ENCODE peak calls at places on chromosomes 2 and 18, in five cellular contexts. O is cardiac muscle cell, X is neural crest cell, D is colonic mucosa, Q is Calu3. F is an unnamed sample.

GRCh38 chr2:166115589-166115988 is 12.2 kb downstream of the SCN1A start:
- DNase-seq in O (no peak), X (no peak), D (no peak), Q (no peak), F (no peak)

GRCh38 chr2:85949280-85949679 is 60.5 kb upstream of the ST3GAL5 start:
- DNase-seq in O (peak), X (no peak), D (no peak), Q (peak), F (no peak)

GRCh38 chr2:208015475-208015874 is 9.9 kb downstream of the PLEKHM3 start:
- DNase-seq in O (no peak), X (no peak), D (no peak), Q (no peak), F (no peak)

GRCh38 chr2:97764559-97765263 is 51.3 kb downstream of the ZAP70 start:
- DNase-seq in O (no peak), X (no peak), D (no peak), Q (no peak), F (no peak)

GRCh38 chr2:20641123-20641985 is 9.5 kb downstream of the HS1BP3 start:
- DNase-seq in O (no peak), X (no peak), D (no peak), Q (no peak), F (no peak)

GRCh38 chr18:44781890-44782289 is 101.2 kb downstream of the SETBP1 start:
- DNase-seq in O (peak), X (no peak), D (no peak), Q (no peak), F (no peak)

GRCh38 chr2:24359701-24360049 is 661 bp downstream of the ITSN2 start:
- DNase-seq in O (no peak), X (no peak), D (peak), Q (peak), F (peak)

GRCh38 chr2:43055086-43055912 is 171.1 kb downstream of the ZFP36L2 start:
- DNase-seq in O (no peak), X (no peak), D (no peak), Q (no peak), F (no peak)

GRCh38 chr2:156486175-156486574 is 50.0 kb downstream of the GPD2 start:
- DNase-seq in O (no peak), X (no peak), D (no peak), Q (no peak), F (no peak)

GRCh38 chr2:198483046-198483445 is 678.7 kb downstream of the PLCL1 start:
- DNase-seq in O (no peak), X (no peak), D (no peak), Q (no peak), F (no peak)

GRCh38 chr2:125730921-125731320 is 925.0 kb upstream of the GYPC start:
- DNase-seq in O (no peak), X (no peak), D (no peak), Q (no peak), F (no peak)

GRCh38 chr2:162926501-162926900 is 87.9 kb upstream of the KCNH7 start:
- DNase-seq in O (no peak), X (no peak), D (no peak), Q (peak), F (no peak)

GRCh38 chr18:26429535-26429934 is 118.8 kb downstream of the KCTD1 start:
- DNase-seq in O (peak), X (no peak), D (no peak), Q (peak), F (no peak)

GRCh38 chr18:54909538-54909937 is 49.7 kb downstream of the CCDC68 start:
- DNase-seq in O (no peak), X (no peak), D (no peak), Q (no peak), F (no peak)

GRCh38 chr2:68594674-68595492 is 48.5 kb upstream of the PROKR1 start:
- DNase-seq in O (peak), X (peak), D (peak), Q (peak), F (peak)

GRCh38 chr2:12176621-12177020 is 430.2 kb downstream of the LPIN1 start:
- DNase-seq in O (no peak), X (no peak), D (no peak), Q (no peak), F (no peak)

GRCh38 chr2:12173271-12173942 is 427.0 kb downstream of the LPIN1 start:
- DNase-seq in O (no peak), X (no peak), D (no peak), Q (no peak), F (no peak)

GRCh38 chr2:12175323-12175722 is 428.9 kb downstream of the LPIN1 start:
- DNase-seq in O (no peak), X (no peak), D (no peak), Q (no peak), F (no peak)

GRCh38 chr2:12177052-12177994 is 430.9 kb downstream of the LPIN1 start:
- DNase-seq in O (no peak), X (no peak), D (peak), Q (peak), F (peak)

GRCh38 chr2:12173943-12174340 is 427.5 kb downstream of the LPIN1 start:
- DNase-seq in O (no peak), X (no peak), D (no peak), Q (no peak), F (no peak)
- TF ChIP-seq CTCF in O (no peak), X (no peak), D (no peak), Q (no peak), F (no peak)

DNA sequence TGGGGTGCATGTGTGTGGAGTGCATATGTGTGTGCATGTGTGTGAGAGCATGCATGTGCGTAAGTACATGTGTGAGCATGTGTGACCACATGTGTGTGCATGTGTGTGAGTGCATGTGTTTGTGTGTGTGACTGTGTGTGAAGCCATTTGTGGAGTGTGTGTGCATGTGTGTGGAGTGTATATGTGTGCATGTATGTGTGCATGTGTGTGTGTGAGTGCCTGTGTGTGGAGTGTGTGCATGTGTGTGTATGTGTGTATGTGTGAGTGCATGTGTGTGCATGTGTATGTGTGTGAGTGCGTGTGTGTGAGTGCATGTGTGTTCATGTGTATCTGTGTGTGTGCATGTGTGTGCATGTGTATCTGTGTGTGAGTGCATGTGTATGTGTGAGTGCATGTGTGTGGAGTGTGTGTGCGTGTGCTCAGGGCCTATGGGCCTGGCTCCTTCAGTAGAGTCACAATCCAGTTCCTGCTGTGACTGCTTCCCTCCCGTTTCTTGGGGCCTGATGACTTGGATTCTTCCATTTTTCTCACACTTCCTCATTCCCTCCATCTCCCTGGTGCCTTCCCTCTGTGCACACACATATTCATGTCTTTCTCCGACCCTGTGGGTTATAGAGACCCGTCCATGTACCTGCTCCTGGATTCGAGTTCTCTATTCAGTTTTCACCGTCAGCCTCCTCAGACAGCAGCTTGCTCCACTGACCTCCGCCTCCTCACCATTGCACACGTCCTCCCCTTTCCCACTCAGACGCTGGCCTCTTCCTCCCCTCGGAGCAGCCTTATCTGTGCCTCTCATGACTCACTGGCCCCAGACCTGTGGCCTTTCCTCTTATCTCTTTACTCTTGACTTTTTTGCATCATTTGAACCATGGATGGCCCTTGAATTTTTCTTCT is 25.2 kb downstream of the TOGARAM2 start:
- DNase-seq in O (no peak), X (no peak), D (no peak), Q (no peak), F (no peak)
- TF ChIP-seq CTCF in O (no peak), X (no peak), D (no peak), Q (no peak), F (no peak)

DNA sequence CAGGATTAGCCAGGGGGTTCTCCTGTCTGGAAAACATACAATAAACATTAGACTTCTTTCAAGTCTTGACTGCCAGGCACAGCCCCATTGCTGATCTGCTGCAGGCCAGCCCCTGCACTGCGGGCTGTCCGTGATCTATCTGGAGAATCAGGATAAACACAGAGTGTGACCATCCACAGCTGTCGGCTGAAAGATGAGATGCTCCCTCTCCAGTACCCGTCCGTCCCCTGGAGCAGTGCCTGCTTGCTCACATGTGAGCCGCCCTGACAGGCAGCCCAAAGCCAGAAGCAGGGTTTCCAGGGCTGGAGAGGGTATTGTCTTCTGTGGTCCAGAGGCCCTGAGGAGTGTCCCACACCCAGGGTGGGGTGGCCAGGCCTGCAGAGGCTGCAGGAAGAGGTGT is 46.1 kb upstream of the FOSL2 start:
- DNase-seq in O (no peak), X (no peak), D (peak), Q (no peak), F (no peak)
- TF ChIP-seq CTCF in O (no peak), X (no peak), D (no peak), Q (no peak), F (no peak)

GRCh38 chr18:36662000-36662399 is 166.8 kb downstream of the TPGS2 start:
- DNase-seq in O (no peak), X (no peak), D (no peak), Q (peak), F (no peak)
- TF ChIP-seq CTCF in O (peak), X (peak), D (no peak), Q (no peak), F (no peak)

GRCh38 chr18:22098563-22098989 is 70.8 kb upstream of the GATA6 start:
- DNase-seq in O (no peak), X (no peak), D (no peak), Q (no peak), F (no peak)

GRCh38 chr18:22093731-22094374 is 75.5 kb upstream of the GATA6 start:
- DNase-seq in O (no peak), X (no peak), D (no peak), Q (no peak), F (no peak)

GRCh38 chr18:22088976-22089375 is 80.4 kb upstream of the GATA6 start:
- DNase-seq in O (peak), X (no peak), D (no peak), Q (no peak), F (no peak)

GRCh38 chr18:22091341-22091740 is 78.0 kb upstream of the GATA6 start:
- DNase-seq in O (no peak), X (no peak), D (no peak), Q (no peak), F (no peak)

DNA sequence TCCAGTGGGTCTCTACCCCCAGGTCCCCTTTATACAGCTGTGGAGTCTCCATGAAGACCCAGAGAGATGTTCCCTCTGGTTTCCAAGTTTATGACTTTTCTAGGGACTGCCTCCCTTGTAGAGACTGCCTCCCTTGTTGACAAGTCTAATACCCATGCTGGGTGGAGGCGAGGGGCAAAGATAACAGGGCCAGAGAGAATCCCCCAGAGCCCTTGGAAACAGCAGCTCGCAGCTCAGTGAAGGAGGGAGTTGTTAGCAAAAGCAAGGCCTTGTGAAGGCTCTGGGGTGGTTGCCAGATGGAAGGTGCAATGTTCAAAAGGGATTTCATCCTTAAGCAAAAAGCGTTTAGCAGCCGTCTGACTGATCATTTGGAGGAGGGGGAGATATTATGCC is 75.0 kb upstream of the GATA6 start:
- DNase-seq in O (no peak), X (no peak), D (no peak), Q (no peak), F (no peak)
- TF ChIP-seq CTCF in O (no peak), X (no peak), D (no peak), Q (no peak), F (no peak)

GRCh38 chr2:202238234-202239197 is at the start of gene SUMO1:
- DNase-seq in O (peak), X (peak), D (peak), Q (peak), F (peak)

DNA sequence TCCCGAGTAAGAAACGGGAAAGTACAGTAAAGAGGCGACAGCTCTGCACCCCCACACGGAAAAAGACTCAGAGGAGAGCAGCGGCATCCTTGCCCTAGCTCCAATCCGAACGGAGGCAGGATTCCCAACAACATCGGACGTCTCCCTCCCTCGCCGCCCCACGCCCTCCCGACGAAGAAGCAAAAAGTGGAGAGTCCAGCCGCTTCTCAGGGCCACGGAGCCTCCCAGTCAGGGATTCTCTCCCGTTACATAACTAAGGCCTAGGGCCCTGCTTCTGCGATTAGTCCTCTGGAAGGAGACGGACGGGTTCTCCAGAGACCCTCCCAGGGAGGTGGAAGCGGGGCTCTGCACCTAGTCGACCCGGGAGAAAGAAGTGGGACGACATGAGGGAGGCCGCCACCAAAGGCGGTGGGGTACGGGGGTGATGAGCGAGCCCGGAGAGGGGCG is 587 bp downstream of the SUMO1 start:
- DNase-seq in O (peak), X (peak), D (peak), Q (peak), F (no peak)
- TF ChIP-seq CTCF in O (no peak), X (no peak), D (no peak), Q (no peak), F (no peak)

DNA sequence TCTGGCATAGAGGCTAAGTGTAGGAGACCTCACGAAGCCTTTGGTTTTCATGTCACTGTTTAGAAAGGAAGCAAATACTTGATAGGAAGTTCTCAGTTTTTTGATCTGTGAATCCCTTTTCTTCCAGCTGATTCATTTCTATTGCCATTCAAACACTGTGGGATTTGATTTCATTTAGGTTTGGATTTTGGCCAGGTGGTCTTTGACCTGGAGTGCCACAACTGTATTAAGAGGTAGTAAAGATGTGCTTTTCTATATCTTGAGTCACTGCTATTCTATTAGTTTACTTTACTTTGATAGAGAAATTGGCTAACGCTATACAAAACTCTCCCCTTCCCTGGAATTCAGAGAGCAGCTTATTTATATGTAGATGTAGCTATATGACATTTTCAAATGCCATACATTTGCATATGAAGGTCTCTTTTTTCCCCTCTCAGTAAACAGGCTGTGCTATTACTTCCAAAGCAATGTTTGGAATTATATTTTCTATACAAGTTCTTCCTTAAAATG is 132.4 kb upstream of the CAVIN2 start:
- DNase-seq in O (no peak), X (no peak), D (no peak), Q (no peak), F (no peak)
- TF ChIP-seq CTCF in O (no peak), X (no peak), D (no peak), Q (no peak), F (no peak)

DNA sequence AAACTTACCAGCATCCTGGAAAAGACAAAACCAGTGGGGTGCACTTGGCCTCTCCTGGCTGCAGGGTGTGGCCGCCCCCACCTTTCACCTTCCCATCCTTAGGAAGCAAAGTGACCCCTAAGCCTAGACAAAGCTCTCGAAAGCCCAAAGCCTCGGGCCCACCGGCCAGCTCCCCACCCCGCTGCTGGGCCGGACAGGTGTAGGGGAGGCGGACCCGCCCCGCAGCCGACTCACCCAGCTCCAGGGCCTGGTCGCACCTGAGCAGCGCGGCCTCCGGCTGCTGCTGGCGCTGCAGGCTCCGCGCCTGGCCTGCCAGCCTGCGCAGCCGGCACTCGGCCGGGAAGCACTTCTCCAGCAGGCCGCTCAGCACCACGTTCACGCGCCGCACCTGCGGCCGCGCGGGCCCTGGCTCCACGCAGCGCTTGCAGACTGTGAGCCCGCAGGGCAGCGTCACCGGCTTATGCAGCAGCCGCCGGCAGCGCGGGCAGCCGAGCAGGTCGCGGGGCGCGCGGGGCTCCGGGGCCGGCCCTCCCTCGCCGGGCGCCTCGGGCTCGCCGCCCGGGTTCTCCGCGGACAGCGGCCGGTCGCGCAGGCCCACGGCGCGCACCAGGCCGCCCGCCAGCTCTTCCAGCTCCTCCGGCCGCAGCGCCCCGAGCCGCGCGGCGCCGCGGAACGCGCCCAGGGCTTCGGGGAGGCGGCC is 970 bp downstream of the LONRF2 start:
- DNase-seq in O (peak), X (peak), D (no peak), Q (peak), F (no peak)
- TF ChIP-seq CTCF in O (peak), X (peak), D (no peak), Q (peak), F (no peak)

GRCh38 chr2:130768191-130768855 is 13.0 kb downstream of the AMER3 start:
- DNase-seq in O (no peak), X (no peak), D (no peak), Q (no peak), F (no peak)
- TF ChIP-seq CTCF in O (no peak), X (no peak), D (no peak), Q (no peak), F (no peak)

GRCh38 chr18:36455931-36456330 is 158.4 kb downstream of the FHOD3 start:
- DNase-seq in O (no peak), X (no peak), D (no peak), Q (no peak), F (no peak)
- TF ChIP-seq CTCF in O (no peak), X (no peak), D (no peak), Q (no peak), F (no peak)